ENCODE peak calls at places on chromosomes 3 and 15, in four cellular contexts. I is pancreas, Z is coronary artery, P is hepatocyte. C is an unnamed sample.

GRCh38 chr3:111621535-111621934 is 26.4 kb upstream of the ZBED2 start:
- DNase-seq in I (no peak), Z (no peak), P (no peak), C (peak)

GRCh38 chr3:127541320-127541719 is 49.2 kb downstream of the TPRA1 start:
- DNase-seq in I (no peak), Z (no peak), P (no peak), C (no peak)

GRCh38 chr15:28957606-28958498 is 72.1 kb downstream of the APBA2 start:
- DNase-seq in I (peak), Z (no peak), P (no peak), C (no peak)

GRCh38 chr15:99090011-99090699 is 14.7 kb upstream of the SYNM start:
- DNase-seq in I (no peak), Z (no peak), P (no peak), C (no peak)

GRCh38 chr15:59553879-59554735 is 57.5 kb upstream of the GCNT3 start:
- DNase-seq in I (no peak), Z (no peak), P (peak), C (no peak)

GRCh38 chr3:27633224-27633545 is 88.9 kb downstream of the EOMES start:
- DNase-seq in I (no peak), Z (no peak), P (no peak), C (no peak)

GRCh38 chr3:52704611-52705437 is 767 bp downstream of the GLT8D1 start:
- DNase-seq in I (no peak), Z (no peak), P (peak), C (peak)

GRCh38 chr3:101791778-101792177 is 12.8 kb downstream of the NXPE3 start:
- DNase-seq in I (no peak), Z (no peak), P (no peak), C (no peak)

GRCh38 chr15:96807361-96807760 is 476.9 kb downstream of the NR2F2 start:
- DNase-seq in I (no peak), Z (no peak), P (no peak), C (no peak)

GRCh38 chr15:65189102-65189740 is 4.1 kb upstream of the CLPX start:
- DNase-seq in I (no peak), Z (no peak), P (peak), C (peak)

GRCh38 chr3:196650740-196651311 is 11.3 kb downstream of the NRROS start:
- DNase-seq in I (peak), Z (no peak), P (peak), C (peak)

GRCh38 chr3:42088803-42089520 is 2.2 kb upstream of the TRAK1 start:
- DNase-seq in I (no peak), Z (no peak), P (no peak), C (no peak)

DNA sequence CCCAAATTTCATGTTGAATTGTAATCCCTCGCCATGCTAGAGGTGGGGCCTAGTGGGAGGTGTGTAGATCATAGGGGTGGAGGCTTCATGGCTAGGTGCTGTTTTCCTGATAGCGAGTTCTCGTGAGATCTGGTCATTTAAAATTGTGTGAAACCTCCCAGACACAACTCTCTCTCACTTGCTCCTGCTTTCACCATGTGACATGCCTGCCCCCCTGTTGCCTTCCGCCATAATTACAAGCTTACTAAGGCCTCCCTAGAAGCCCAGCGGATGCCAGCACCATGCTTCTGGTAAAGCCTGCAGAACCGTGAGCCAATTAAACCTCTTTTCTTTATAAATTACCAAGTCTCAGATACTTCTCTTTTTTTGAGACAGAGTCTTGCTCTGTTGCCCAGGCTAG is 36.0 kb downstream of the CCDC54 start:
- DNase-seq in I (no peak), Z (no peak), P (no peak), C (no peak)
- TF ChIP-seq CTCF in I (no peak), Z (no peak), P (no peak), C (no peak)

GRCh38 chr3:133595341-133595740 is 21.9 kb downstream of the CDV3 start:
- DNase-seq in I (no peak), Z (no peak), P (no peak), C (no peak)

GRCh38 chr3:133589503-133589902 is 16.0 kb downstream of the CDV3 start:
- DNase-seq in I (no peak), Z (no peak), P (no peak), C (no peak)

GRCh38 chr3:133591271-133591742 is 17.8 kb downstream of the CDV3 start:
- DNase-seq in I (no peak), Z (no peak), P (no peak), C (no peak)

GRCh38 chr3:133593243-133593642 is 19.8 kb downstream of the CDV3 start:
- DNase-seq in I (no peak), Z (no peak), P (no peak), C (no peak)

DNA sequence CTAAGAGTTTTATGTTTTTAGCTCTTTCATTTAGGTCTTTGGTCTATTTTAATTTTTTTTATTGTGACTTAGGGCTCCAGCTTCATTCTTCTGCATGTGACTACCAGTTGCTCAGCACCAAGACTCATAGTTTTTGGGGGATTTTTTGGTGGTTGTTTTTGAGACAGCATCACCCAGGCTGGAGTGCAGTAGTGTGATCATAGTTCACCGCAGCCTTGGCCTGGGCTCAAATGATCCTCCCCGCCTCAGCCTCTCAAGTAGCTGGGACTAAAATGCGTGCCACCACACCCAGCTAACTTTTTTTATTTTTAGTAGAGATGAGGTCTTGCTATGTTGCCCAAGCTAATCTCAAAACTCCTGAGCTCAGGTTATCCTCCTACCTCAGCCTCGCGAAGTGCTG is 19.4 kb downstream of the CDV3 start:
- DNase-seq in I (no peak), Z (no peak), P (no peak), C (no peak)
- H3K27ac ChIP-seq in I (no peak), Z (no peak), P (no peak), C (no peak)

DNA sequence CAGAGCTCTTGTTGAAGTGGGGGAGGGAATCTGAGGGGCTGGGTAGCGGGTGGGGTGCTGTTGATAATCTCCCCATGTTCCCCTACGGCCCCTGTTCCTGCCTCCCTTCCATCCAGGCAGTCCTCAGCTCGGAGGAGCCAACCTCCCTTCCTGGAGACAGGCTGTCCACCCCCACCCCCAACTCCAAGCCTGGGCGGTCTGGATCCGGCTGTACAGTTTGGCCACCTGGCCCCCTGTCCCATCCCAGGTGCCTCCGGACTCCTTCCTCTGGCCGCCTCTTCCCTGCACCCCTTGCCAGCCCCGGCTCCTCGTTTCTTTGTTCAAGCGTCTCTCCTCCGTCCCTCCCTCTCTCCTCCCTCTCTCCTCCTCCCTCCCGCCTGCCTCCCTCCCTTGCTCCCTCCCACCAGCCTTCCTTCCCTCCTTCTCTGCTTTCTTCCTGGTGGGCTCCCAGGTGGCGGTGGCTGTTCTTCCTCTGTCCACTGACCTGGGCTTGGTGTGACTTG is 1.9 kb downstream of the SEMA3F start:
- DNase-seq in I (no peak), Z (no peak), P (peak), C (peak)
- H3K4me3 ChIP-seq in I (peak), Z (peak), P (peak), C (peak)

GRCh38 chr3:13477946-13478345 is 2.2 kb upstream of the HDAC11 start:
- DNase-seq in I (peak), Z (no peak), P (no peak), C (peak)

GRCh38 chr3:13479332-13479581 is 849 bp upstream of the HDAC11 start:
- DNase-seq in I (peak), Z (no peak), P (peak), C (peak)

GRCh38 chr3:13480340-13481318 is 523 bp downstream of the HDAC11 start:
- DNase-seq in I (peak), Z (no peak), P (no peak), C (no peak)

GRCh38 chr3:13482106-13482690 is 2.1 kb downstream of the HDAC11 start:
- DNase-seq in I (peak), Z (no peak), P (no peak), C (no peak)

GRCh38 chr3:13479582-13480339 is at the start of gene HDAC11:
- DNase-seq in I (peak), Z (peak), P (peak), C (peak)
- TF ChIP-seq CTCF in I (no peak), Z (no peak), P (no peak), C (no peak)

GRCh38 chr3:11541321-11542303 is 102.1 kb downstream of the VGLL4 start:
- DNase-seq in I (no peak), Z (no peak), P (no peak), C (no peak)
- H3K27ac ChIP-seq in I (no peak), Z (no peak), P (no peak), C (peak)

DNA sequence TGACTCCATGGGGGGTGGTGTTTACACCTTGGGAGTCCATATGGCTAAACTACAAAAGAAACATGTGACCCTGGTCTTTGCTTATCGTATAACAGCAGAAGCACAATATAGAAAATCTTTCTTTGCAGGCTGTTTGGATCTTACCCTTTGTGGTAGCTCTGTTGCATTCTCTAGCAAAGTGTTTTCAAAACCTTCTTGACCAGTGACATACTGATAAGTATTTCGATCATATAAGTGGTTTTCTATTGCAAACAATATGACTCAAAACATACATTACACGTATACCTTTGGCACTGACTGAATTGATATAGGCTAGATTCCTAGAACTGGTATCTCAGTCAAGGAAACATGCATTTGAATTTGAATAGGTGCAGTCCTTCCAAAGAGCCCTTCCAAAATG is 24.7 kb upstream of the ATP10A start:
- DNase-seq in I (no peak), Z (no peak), P (no peak), C (no peak)
- H3K4me3 ChIP-seq in I (no peak), Z (no peak), P (no peak), C (no peak)

DNA sequence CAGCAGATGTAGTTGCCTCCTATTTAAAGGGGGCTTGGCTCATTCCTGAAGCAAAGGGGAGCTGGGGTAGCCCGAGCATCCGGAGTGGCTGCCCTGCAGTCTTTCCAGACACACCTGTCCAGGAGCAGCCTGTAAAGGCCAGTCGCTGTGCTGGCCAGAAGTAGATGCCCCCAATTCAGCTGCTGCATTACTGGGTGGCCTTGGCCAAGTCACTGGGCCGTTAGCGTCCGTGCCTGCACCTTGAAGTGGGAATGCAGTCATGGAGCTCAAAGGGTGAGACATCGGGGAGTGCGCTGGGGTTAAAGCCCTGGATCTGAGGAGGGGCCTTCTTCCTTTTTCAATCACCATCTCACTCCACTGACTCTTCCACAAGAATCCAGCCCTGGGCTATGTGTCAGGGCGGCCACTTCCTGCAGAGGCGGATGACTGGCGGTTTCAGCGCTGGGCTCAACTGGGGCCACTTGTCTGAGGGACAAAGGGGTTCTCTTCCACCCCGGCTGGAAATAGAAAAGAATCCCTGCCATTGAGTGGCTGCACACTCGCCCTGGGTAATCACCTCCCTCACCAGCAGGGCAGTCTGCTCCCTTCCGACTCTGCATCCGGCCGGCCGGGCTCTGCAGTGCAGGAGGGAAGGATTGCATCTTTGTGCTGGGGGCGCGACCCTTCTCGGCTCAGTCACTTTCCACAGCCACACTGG is 11.8 kb downstream of the ALDH1A3 start:
- DNase-seq in I (no peak), Z (no peak), P (no peak), C (no peak)
- TF ChIP-seq CTCF in I (no peak), Z (no peak), P (no peak), C (no peak)

DNA sequence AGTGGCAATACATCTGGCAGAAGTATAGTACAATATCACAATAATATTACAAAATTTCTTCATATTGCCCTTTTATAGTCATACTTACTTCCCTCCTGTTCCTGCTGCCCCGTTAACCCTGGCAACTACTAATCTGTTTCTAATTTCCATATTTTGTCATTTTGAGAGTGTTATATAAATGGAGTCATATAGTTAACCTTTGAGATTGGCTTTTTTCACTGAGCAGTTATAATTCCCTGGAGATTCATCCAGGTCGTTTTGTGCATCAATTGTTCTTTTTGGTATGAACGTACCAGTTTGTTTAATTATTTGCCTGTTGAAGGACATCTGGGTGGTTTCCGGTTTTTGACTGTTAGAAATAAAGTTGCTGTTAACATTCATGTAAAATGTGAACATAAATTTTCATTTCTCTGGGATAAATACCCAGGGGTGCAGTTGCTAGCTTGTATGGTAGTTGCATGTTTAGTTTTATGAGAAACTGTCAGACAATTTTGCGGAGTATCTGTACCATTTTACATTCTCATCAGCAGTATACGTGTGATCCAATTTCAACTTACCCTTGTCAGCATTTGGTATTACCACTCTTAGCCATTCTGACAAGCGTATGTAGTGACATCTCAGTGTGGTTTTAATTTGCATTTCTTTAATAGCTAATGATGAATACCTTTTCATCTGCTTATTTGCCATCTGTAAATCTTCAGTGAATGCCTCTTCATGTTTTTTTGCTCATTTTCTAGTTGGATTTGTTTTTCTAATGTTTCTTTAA is 32.2 kb upstream of the IL20RB start:
- DNase-seq in I (no peak), Z (no peak), P (no peak), C (no peak)
- H3K27ac ChIP-seq in I (no peak), Z (no peak), P (no peak), C (no peak)

GRCh38 chr3:32817561-32818430 is at the start of gene TRIM71:
- DNase-seq in I (no peak), Z (no peak), P (peak), C (no peak)

GRCh38 chr3:32815812-32816438 is 1.9 kb upstream of the TRIM71 start:
- DNase-seq in I (no peak), Z (no peak), P (peak), C (no peak)

GRCh38 chr3:32818431-32819085 is 761 bp downstream of the TRIM71 start:
- DNase-seq in I (peak), Z (no peak), P (peak), C (peak)

GRCh38 chr3:32816439-32817194 is 1.2 kb upstream of the TRIM71 start:
- DNase-seq in I (peak), Z (no peak), P (peak), C (peak)

DNA sequence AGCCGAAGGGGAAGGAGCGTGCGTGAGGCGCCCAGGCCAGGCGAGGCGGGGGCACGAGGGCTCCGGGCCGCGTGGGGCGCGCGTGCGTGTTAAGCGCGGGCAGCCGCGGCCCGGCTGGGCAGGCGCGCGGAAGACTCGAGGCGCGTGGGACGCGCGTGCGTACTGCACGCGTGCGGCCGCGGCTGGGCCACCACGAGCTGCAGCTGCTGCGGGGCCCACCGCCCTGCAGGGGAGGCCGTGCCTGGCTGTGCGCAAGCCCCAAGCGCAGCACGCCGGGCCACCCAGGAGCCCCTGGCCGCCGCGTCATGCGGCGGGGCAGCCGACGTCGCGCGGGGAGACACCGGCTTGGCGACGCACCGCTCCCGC is 619 bp upstream of the TRIM71 start:
- DNase-seq in I (no peak), Z (no peak), P (peak), C (no peak)
- H3K4me3 ChIP-seq in I (peak), Z (peak), P (peak), C (peak)